ENCODE peak calls at places on chromosomes 4 and X, in ten cellular contexts. Z is neural progenitor cell, R is SK-N-SH, O is endodermal cell, C is PC-3, U is mesenchymal stem cell, F is endothelial cell of umbilical vein, N is IMR-90, G is fibroblast of lung, B is neuronal stem cell. E is an unnamed sample.

GRCh38 chr4:122988696-122989095 is 66.3 kb upstream of the NUDT6 start:
- DNase-seq in Z (no peak), R (no peak), O (no peak), C (no peak), U (no peak), F (no peak), N (no peak), G (no peak), B (no peak), E (no peak)

GRCh38 chr4:95693594-95693993 is 144.8 kb upstream of the UNC5C start:
- DNase-seq in Z (peak), R (no peak), O (peak), C (peak), U (peak), F (peak), N (peak), G (peak), B (no peak), E (no peak)

GRCh38 chrX:11190745-11191510 is 79.8 kb downstream of the HCCS start:
- DNase-seq in Z (no peak), R (no peak), O (no peak), C (peak), U (no peak), F (no peak), N (no peak), G (no peak), B (no peak), E (peak)

GRCh38 chrX:46758163-46758955 is 559 bp downstream of the SLC9A7 start:
- DNase-seq in Z (no peak), R (peak), O (no peak), C (peak), U (peak), F (peak), N (peak), G (peak), B (peak), E (no peak)

GRCh38 chr4:150242820-150243458 is 164.7 kb downstream of the DCLK2 start:
- DNase-seq in Z (peak), R (peak), O (peak), C (peak), U (peak), F (peak), N (peak), G (peak), B (peak), E (no peak)

GRCh38 chr4:145293658-145294057 is 113.3 kb upstream of the OTUD4 start:
- DNase-seq in Z (no peak), R (no peak), O (no peak), C (peak), U (no peak), F (no peak), N (peak), G (no peak), B (no peak), E (no peak)

GRCh38 chr4:40199999-40200880 is 3.4 kb downstream of the RHOH start:
- DNase-seq in Z (no peak), R (no peak), O (no peak), C (no peak), U (peak), F (no peak), N (peak), G (no peak), B (no peak), E (no peak)

GRCh38 chr4:98642991-98643426 is 15.4 kb downstream of the TSPAN5 start:
- DNase-seq in Z (no peak), R (no peak), O (no peak), C (peak), U (peak), F (peak), N (peak), G (peak), B (no peak), E (no peak)

GRCh38 chrX:150157291-150157690 is 205.8 kb upstream of the MAMLD1 start:
- DNase-seq in Z (no peak), R (peak), O (peak), C (no peak), U (no peak), F (no peak), N (no peak), G (no peak), B (no peak), E (no peak)

GRCh38 chrX:23699636-23700194 is 32.4 kb downstream of the PRDX4 start:
- DNase-seq in Z (peak), R (no peak), O (peak), C (no peak), U (no peak), F (no peak), N (peak), G (peak), B (no peak), E (peak)

GRCh38 chrX:100649550-100650356 is 5.8 kb downstream of the SRPX2 start:
- DNase-seq in Z (peak), R (no peak), O (peak), C (peak), U (peak), F (peak), N (peak), G (peak), B (no peak), E (peak)

GRCh38 chr4:38314663-38315062 is 349.3 kb upstream of the KLF3 start:
- DNase-seq in Z (no peak), R (no peak), O (no peak), C (peak), U (no peak), F (no peak), N (no peak), G (no peak), B (no peak), E (peak)

GRCh38 chr4:37715889-37716402 is 29.8 kb upstream of the RELL1 start:
- DNase-seq in Z (no peak), R (peak), O (no peak), C (peak), U (peak), F (peak), N (peak), G (peak), B (no peak), E (peak)

GRCh38 chrX:107716816-107717700 is 58.5 kb downstream of the TSC22D3 start:
- DNase-seq in Z (peak), R (peak), O (peak), C (peak), U (peak), F (peak), N (peak), G (peak), B (peak), E (peak)

GRCh38 chrX:68942141-68942540 is 113.3 kb downstream of the EFNB1 start:
- DNase-seq in Z (no peak), R (no peak), O (peak), C (no peak), U (no peak), F (no peak), N (no peak), G (no peak), B (no peak), E (peak)

GRCh38 chr4:159258889-159259560 is 156.1 kb downstream of the RAPGEF2 start:
- DNase-seq in Z (no peak), R (no peak), O (no peak), C (no peak), U (no peak), F (no peak), N (no peak), G (no peak), B (no peak), E (no peak)

GRCh38 chr4:133559987-133560386 is 410.9 kb downstream of the PCDH10 start:
- DNase-seq in Z (no peak), R (no peak), O (no peak), C (no peak), U (no peak), F (no peak), N (no peak), G (no peak), B (no peak), E (no peak)

GRCh38 chr4:86451560-86452322 is 91.9 kb upstream of the MAPK10 start:
- DNase-seq in Z (peak), R (peak), O (peak), C (peak), U (peak), F (no peak), N (peak), G (peak), B (no peak), E (no peak)

GRCh38 chr4:38889143-38889542 is 21.5 kb downstream of the FAM114A1 start:
- DNase-seq in Z (no peak), R (no peak), O (no peak), C (peak), U (peak), F (peak), N (peak), G (peak), B (no peak), E (no peak)

GRCh38 chr4:38194202-38194601 is 234.0 kb downstream of the PTTG2 start:
- DNase-seq in Z (no peak), R (no peak), O (no peak), C (no peak), U (no peak), F (no peak), N (no peak), G (no peak), B (no peak), E (no peak)

GRCh38 chr4:3073158-3074077 is 920 bp downstream of the HTT-AS start:
- DNase-seq in Z (peak), R (peak), O (no peak), C (no peak), U (peak), F (no peak), N (no peak), G (no peak), B (peak), E (peak)

GRCh38 chr4:123260429-123261052 is 136.1 kb upstream of the SPRY1 start:
- DNase-seq in Z (no peak), R (no peak), O (no peak), C (no peak), U (no peak), F (no peak), N (no peak), G (no peak), B (no peak), E (no peak)

GRCh38 chr4:128427832-128428366 is 140.3 kb upstream of the PGRMC2 start:
- DNase-seq in Z (no peak), R (peak), O (peak), C (peak), U (peak), F (peak), N (peak), G (peak), B (no peak), E (peak)

GRCh38 chr4:80694178-80694577 is 336.3 kb upstream of the BMP3 start:
- DNase-seq in Z (no peak), R (no peak), O (no peak), C (peak), U (no peak), F (no peak), N (no peak), G (no peak), B (no peak), E (no peak)

GRCh38 chrX:1094934-1095333 is 117.5 kb downstream of the CRLF2 start:
- DNase-seq in Z (no peak), R (no peak), O (peak), C (no peak), U (no peak), F (no peak), N (no peak), G (no peak), B (no peak), E (no peak)

DNA sequence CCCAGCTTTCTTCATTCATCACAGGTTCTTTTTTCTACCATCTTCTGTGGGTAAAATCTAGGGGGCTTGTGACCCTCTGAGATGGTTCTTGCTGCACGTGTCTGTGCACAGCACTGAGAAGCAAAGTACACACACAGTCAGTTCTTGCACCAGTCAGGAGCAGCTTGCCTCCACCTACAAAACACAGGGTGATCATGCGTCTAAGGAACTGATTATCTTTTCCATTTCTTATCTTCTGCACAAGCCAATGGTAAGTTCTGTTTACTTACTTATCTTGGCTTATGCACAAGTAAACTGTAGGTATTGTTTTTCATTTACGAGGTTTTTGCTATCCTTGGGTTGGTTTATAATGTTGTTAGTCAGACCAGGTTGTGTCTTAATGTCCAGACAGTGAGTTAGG is 40.7 kb downstream of the TRIM2 start:
- DNase-seq in Z (no peak), R (no peak), O (no peak), C (no peak), U (no peak), F (no peak), N (no peak), G (no peak), B (no peak), E (peak)
- H3K9ac ChIP-seq in Z (no peak), R (no peak), O (no peak), C (no peak), U (no peak), F (no peak), N (no peak), G (no peak), B (no peak), E (no peak)

GRCh38 chrX:2785538-2785937 is 33.7 kb downstream of the XG start:
- DNase-seq in Z (no peak), R (no peak), O (no peak), C (no peak), U (no peak), F (no peak), N (no peak), G (no peak), B (no peak), E (no peak)
- H3K9ac ChIP-seq in Z (no peak), R (no peak), O (no peak), C (no peak), U (no peak), F (no peak), N (no peak), G (no peak), B (no peak), E (no peak)

DNA sequence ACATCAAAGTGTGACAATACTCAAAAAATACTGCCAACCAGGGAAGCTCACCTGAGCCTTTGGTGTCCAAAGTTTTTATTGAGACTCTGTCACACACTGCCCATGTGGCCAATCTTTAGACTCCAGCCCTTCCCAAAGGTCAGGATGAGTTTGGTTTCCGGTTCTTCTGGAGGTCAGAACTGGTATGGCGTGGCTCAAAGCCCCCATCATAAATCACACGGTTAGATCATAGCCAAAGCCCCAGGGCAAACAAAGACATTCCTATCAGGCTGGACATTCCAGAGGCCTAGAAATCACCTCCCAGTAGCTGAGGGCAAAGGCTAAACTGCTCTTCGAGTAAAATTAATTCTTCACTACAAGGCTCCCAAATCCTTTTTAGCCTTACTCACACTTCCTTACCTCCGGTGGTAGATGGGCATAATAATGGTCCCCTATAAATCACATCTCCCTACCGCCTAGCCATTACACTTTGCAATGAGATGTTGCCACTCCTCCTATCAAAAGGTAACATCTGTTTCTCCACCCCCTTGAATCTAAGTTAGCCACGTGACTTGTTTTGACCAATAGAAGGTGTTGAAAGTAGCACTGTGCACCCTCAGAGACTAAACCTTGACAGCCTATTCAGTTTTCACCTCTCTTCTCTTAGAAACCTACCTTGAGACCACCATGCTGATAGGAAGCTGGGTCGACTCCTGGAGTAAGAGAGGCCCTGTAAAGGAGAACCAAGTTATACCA is 137.8 kb upstream of the DUSP21 start:
- DNase-seq in Z (no peak), R (no peak), O (no peak), C (no peak), U (no peak), F (no peak), N (no peak), G (no peak), B (no peak), E (no peak)
- H3K9ac ChIP-seq in Z (no peak), R (no peak), O (no peak), C (no peak), U (no peak), F (no peak), N (no peak), G (no peak), B (no peak), E (no peak)

DNA sequence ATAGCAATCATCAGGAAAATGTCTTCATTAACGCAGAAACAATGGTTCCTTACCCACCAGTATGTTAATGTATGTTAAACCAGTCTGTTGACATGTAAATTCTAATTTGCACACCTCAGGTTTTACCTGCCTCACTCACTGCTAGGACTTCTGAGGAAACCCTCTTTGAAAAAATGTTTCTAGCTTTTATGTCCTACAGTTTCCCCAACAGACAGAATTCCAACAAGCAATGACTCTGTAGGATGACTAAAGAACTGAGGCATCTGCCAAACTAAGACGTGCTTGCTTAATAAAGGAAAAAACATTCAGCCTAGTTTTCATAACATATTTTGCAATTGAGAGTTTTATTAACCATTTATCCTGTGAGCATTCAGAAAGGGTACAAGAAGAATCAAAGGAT is 20.6 kb upstream of the SOX3 start:
- DNase-seq in Z (no peak), R (no peak), O (no peak), C (no peak), U (peak), F (no peak), N (peak), G (peak), B (no peak), E (no peak)
- H3K9ac ChIP-seq in Z (no peak), R (no peak), O (no peak), C (no peak), U (no peak), F (no peak), N (no peak), G (no peak), B (no peak), E (no peak)

GRCh38 chr4:154033921-154034320 is 245.0 kb upstream of the SFRP2 start:
- DNase-seq in Z (no peak), R (no peak), O (no peak), C (no peak), U (no peak), F (no peak), N (no peak), G (no peak), B (no peak), E (no peak)

GRCh38 chr4:154032914-154033313 is 244.0 kb upstream of the SFRP2 start:
- DNase-seq in Z (no peak), R (no peak), O (no peak), C (no peak), U (no peak), F (no peak), N (no peak), G (no peak), B (no peak), E (no peak)

GRCh38 chr4:154030152-154030551 is 241.3 kb upstream of the SFRP2 start:
- DNase-seq in Z (no peak), R (no peak), O (no peak), C (no peak), U (no peak), F (no peak), N (no peak), G (no peak), B (no peak), E (no peak)

GRCh38 chr4:154029171-154029570 is 240.3 kb upstream of the SFRP2 start:
- DNase-seq in Z (no peak), R (no peak), O (no peak), C (no peak), U (no peak), F (no peak), N (no peak), G (no peak), B (no peak), E (no peak)

GRCh38 chr4:154030747-154031146 is 241.9 kb upstream of the SFRP2 start:
- DNase-seq in Z (no peak), R (no peak), O (no peak), C (no peak), U (peak), F (no peak), N (no peak), G (no peak), B (no peak), E (no peak)
- H3K9ac ChIP-seq in Z (no peak), R (no peak), O (no peak), C (no peak), U (no peak), F (no peak), N (no peak), G (no peak), B (no peak), E (no peak)